ENCODE peak calls at places on chromosomes 7 and 10, in ten cellular contexts. F is GM18507, S is NCI-H1417 treated with DMSO at 0.1 percent for 48 hours, J is EH, B is A172, T is Daoy, U is GM12865, L is GM13977, C is anterior cingulate cortex, N is GF-D8. E is an unnamed sample.

GRCh38 chr10:80571352-80571751 is 33.6 kb downstream of the SH2D4B start:
- DNase-seq in F (no peak), S (no peak), J (no peak), B (no peak), T (no peak), U (no peak), L (no peak), C (no peak), N (no peak), E (no peak)

GRCh38 chr10:29600067-29600466 is 34.7 kb downstream of the SVIL start:
- DNase-seq in F (no peak), S (no peak), J (no peak), B (peak), T (peak), U (no peak), L (no peak), C (no peak), N (no peak), E (no peak)

GRCh38 chr10:106136175-106136574 is 1028.3 kb downstream of the SORCS1 start:
- DNase-seq in F (no peak), S (no peak), J (no peak), B (no peak), T (no peak), U (no peak), L (no peak), C (no peak), N (no peak), E (no peak)

GRCh38 chr7:99473315-99473596 is 566 bp downstream of the ZNF789 start:
- DNase-seq in F (peak), S (no peak), J (peak), B (peak), T (peak), U (peak), L (peak), C (no peak), N (peak), E (peak)

GRCh38 chr7:119984247-119984646 is 288.7 kb upstream of the KCND2 start:
- DNase-seq in F (no peak), S (no peak), J (no peak), B (no peak), T (no peak), U (no peak), L (no peak), C (no peak), N (no peak), E (no peak)

GRCh38 chr10:101725296-101725695 is 30.3 kb upstream of the FBXW4 start:
- DNase-seq in F (no peak), S (no peak), J (no peak), B (no peak), T (no peak), U (peak), L (peak), C (no peak), N (no peak), E (no peak)

GRCh38 chr7:30831936-30832335 is 60.7 kb downstream of the MINDY4 start:
- DNase-seq in F (no peak), S (no peak), J (no peak), B (no peak), T (no peak), U (no peak), L (no peak), C (no peak), N (no peak), E (no peak)

GRCh38 chr7:106060394-106060920 is 51.7 kb downstream of the SYPL1 start:
- DNase-seq in F (no peak), S (no peak), J (no peak), B (no peak), T (no peak), U (no peak), L (no peak), C (no peak), N (no peak), E (no peak)

GRCh38 chr7:157299613-157300405 is 37.0 kb upstream of the DNAJB6 start:
- DNase-seq in F (no peak), S (no peak), J (peak), B (peak), T (peak), U (no peak), L (no peak), C (no peak), N (no peak), E (peak)

GRCh38 chr7:46215987-46216567 is 295.0 kb upstream of the IGFBP3 start:
- DNase-seq in F (no peak), S (no peak), J (no peak), B (no peak), T (no peak), U (no peak), L (no peak), C (no peak), N (no peak), E (no peak)

GRCh38 chr10:86100581-86101061 is 266.0 kb downstream of the GRID1 start:
- DNase-seq in F (peak), S (no peak), J (peak), B (peak), T (no peak), U (peak), L (peak), C (no peak), N (no peak), E (no peak)

GRCh38 chr7:100604976-100605911 is 3.1 kb downstream of the PCOLCE start:
- DNase-seq in F (no peak), S (no peak), J (no peak), B (no peak), T (no peak), U (no peak), L (no peak), C (no peak), N (no peak), E (no peak)

GRCh38 chr7:76011437-76011836 is 17.0 kb upstream of the TMEM120A start:
- DNase-seq in F (no peak), S (no peak), J (peak), B (no peak), T (no peak), U (no peak), L (no peak), C (no peak), N (no peak), E (peak)

GRCh38 chr10:121306159-121306673 is 292.0 kb downstream of the FGFR2 start:
- DNase-seq in F (no peak), S (no peak), J (no peak), B (no peak), T (no peak), U (no peak), L (no peak), C (no peak), N (no peak), E (no peak)

GRCh38 chr10:4533626-4534025 is 292.4 kb upstream of the AKR1E2 start:
- DNase-seq in F (no peak), S (no peak), J (no peak), B (no peak), T (no peak), U (no peak), L (no peak), C (no peak), N (no peak), E (no peak)

GRCh38 chr10:42987575-42987974 is 89.3 kb upstream of the RET start:
- DNase-seq in F (no peak), S (no peak), J (no peak), B (no peak), T (no peak), U (no peak), L (no peak), C (no peak), N (no peak), E (no peak)

GRCh38 chr10:31620236-31621151 is 301.5 kb downstream of the ZEB1 start:
- DNase-seq in F (no peak), S (no peak), J (peak), B (peak), T (peak), U (peak), L (no peak), C (no peak), N (no peak), E (peak)

GRCh38 chr7:71661671-71662224 is 529.8 kb downstream of the GALNT17 start:
- DNase-seq in F (no peak), S (no peak), J (no peak), B (no peak), T (no peak), U (no peak), L (no peak), C (no peak), N (no peak), E (no peak)

GRCh38 chr10:76026176-76026771 is 594.9 kb downstream of the LRMDA start:
- DNase-seq in F (no peak), S (no peak), J (no peak), B (no peak), T (no peak), U (no peak), L (no peak), C (no peak), N (no peak), E (no peak)

E was measured in H4.